ENCODE peak calls at places on chromosomes 12 and 14, in seven cellular contexts. One of them, this sample, is unnamed.

GRCh38 chr14:75301666-75302325 is 23.2 kb downstream of the FOS start:
- DNase-seq in stomach: no peak
- DNase-seq in HepG2: no peak
- DNase-seq in upper lobe of left lung: no peak
- DNase-seq in tibial nerve: peak
- DNase-seq in A549: no peak
- DNase-seq in ovary: peak
- DNase-seq in this sample: no peak

GRCh38 chr14:75831971-75832370 is 149.8 kb downstream of the TGFB3 start:
- DNase-seq in stomach: peak
- DNase-seq in HepG2: no peak
- DNase-seq in upper lobe of left lung: no peak
- DNase-seq in tibial nerve: no peak
- DNase-seq in A549: no peak
- DNase-seq in ovary: peak
- DNase-seq in this sample: no peak

GRCh38 chr14:92988786-92989755 is 66.1 kb downstream of the CHGA start:
- DNase-seq in stomach: no peak
- DNase-seq in HepG2: no peak
- DNase-seq in upper lobe of left lung: no peak
- DNase-seq in tibial nerve: no peak
- DNase-seq in A549: no peak
- DNase-seq in ovary: no peak
- DNase-seq in this sample: no peak

GRCh38 chr14:59482471-59483331 is 1.5 kb downstream of the L3HYPDH start:
- DNase-seq in stomach: no peak
- DNase-seq in HepG2: peak
- DNase-seq in upper lobe of left lung: no peak
- DNase-seq in tibial nerve: peak
- DNase-seq in A549: peak
- DNase-seq in ovary: peak
- DNase-seq in this sample: no peak

GRCh38 chr14:57266060-57266459 is 2.6 kb downstream of the EXOC5 start:
- DNase-seq in stomach: no peak
- DNase-seq in HepG2: no peak
- DNase-seq in upper lobe of left lung: no peak
- DNase-seq in tibial nerve: no peak
- DNase-seq in A549: no peak
- DNase-seq in ovary: no peak
- DNase-seq in this sample: no peak

GRCh38 chr12:41419151-41419893 is 231.2 kb downstream of the PDZRN4 start:
- DNase-seq in stomach: no peak
- DNase-seq in HepG2: no peak
- DNase-seq in upper lobe of left lung: no peak
- DNase-seq in tibial nerve: no peak
- DNase-seq in A549: no peak
- DNase-seq in ovary: no peak
- DNase-seq in this sample: no peak

GRCh38 chr12:108312885-108313203 is 26.3 kb downstream of the CMKLR1 start:
- DNase-seq in stomach: no peak
- DNase-seq in HepG2: peak
- DNase-seq in upper lobe of left lung: no peak
- DNase-seq in tibial nerve: no peak
- DNase-seq in A549: no peak
- DNase-seq in ovary: no peak
- DNase-seq in this sample: peak

GRCh38 chr12:59632408-59632807 is 36.6 kb downstream of the SLC16A7 start:
- DNase-seq in stomach: no peak
- DNase-seq in HepG2: no peak
- DNase-seq in upper lobe of left lung: no peak
- DNase-seq in tibial nerve: peak
- DNase-seq in A549: no peak
- DNase-seq in ovary: no peak
- DNase-seq in this sample: no peak

GRCh38 chr14:51862171-51862838 is 1.9 kb downstream of the GNG2 start:
- DNase-seq in stomach: no peak
- DNase-seq in HepG2: no peak
- DNase-seq in upper lobe of left lung: no peak
- DNase-seq in tibial nerve: no peak
- DNase-seq in A549: no peak
- DNase-seq in ovary: no peak
- DNase-seq in this sample: no peak

GRCh38 chr12:24595652-24596235 is 353.2 kb downstream of the BCAT1 start:
- DNase-seq in stomach: no peak
- DNase-seq in HepG2: peak
- DNase-seq in upper lobe of left lung: no peak
- DNase-seq in tibial nerve: no peak
- DNase-seq in A549: no peak
- DNase-seq in ovary: no peak
- DNase-seq in this sample: peak

GRCh38 chr12:103915306-103915705 is 14.9 kb upstream of the HSP90B1 start:
- DNase-seq in stomach: no peak
- DNase-seq in HepG2: no peak
- DNase-seq in upper lobe of left lung: no peak
- DNase-seq in tibial nerve: no peak
- DNase-seq in A549: no peak
- DNase-seq in ovary: no peak
- DNase-seq in this sample: no peak

GRCh38 chr14:33938131-33938949 is 12.5 kb downstream of the EGLN3 start:
- DNase-seq in stomach: peak
- DNase-seq in HepG2: peak
- DNase-seq in upper lobe of left lung: peak
- DNase-seq in tibial nerve: peak
- DNase-seq in A549: peak
- DNase-seq in ovary: peak
- DNase-seq in this sample: peak

DNA sequence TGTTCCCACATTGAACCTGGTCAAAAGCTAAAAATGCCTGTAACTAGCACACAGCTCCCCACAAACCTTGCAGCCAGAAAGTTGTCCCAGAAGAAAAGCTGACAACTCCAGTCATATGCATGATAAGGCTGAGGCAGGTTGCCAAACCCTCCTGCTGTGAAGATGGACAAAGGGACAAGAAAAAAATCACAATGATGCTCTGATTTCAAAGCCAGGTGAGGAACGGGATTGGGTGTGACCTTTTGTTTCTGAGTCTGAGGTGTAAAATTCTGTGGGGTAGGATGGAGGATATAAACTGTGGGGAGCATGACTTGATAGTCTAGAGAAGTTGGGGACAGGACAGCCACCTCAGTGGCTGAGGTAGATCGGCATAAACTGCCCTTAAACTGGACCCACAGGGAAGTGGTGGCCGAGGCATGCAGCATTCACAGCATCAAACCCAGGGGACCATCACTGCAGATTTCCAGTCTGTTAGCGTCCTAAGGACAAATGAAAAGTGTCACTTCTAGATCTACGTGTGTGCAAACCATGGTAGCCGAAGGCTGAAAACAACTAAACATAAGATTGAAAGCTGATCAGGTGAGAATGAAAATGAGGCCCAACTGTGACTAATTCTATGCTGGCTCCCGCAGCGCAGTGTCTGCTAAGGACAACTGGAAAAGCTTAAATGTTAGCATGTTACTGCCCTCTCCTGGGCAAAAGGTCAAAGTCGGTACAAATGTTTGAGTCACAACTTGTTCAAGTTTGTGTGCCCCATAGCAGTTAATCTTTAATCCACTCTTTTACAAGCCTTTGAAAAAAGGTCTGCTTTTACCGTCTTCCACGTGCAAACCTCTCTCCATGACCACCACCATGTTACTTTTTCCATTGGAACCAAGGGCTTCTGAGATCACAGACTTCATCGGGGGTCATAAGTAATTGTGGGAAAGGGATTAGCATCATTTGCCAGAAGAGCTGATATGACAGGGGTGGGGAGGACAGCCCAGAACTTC is 39.8 kb downstream of the GRIN2B start:
- DNase-seq in stomach: peak
- DNase-seq in HepG2: peak
- DNase-seq in upper lobe of left lung: no peak
- DNase-seq in tibial nerve: peak
- DNase-seq in A549: peak
- DNase-seq in ovary: no peak
- DNase-seq in this sample: peak
- H3K27ac ChIP-seq in stomach: no peak
- H3K27ac ChIP-seq in HepG2: no peak
- H3K27ac ChIP-seq in upper lobe of left lung: no peak
- H3K27ac ChIP-seq in tibial nerve: no peak
- H3K27ac ChIP-seq in A549: peak
- H3K27ac ChIP-seq in ovary: no peak
- H3K27ac ChIP-seq in this sample: no peak

DNA sequence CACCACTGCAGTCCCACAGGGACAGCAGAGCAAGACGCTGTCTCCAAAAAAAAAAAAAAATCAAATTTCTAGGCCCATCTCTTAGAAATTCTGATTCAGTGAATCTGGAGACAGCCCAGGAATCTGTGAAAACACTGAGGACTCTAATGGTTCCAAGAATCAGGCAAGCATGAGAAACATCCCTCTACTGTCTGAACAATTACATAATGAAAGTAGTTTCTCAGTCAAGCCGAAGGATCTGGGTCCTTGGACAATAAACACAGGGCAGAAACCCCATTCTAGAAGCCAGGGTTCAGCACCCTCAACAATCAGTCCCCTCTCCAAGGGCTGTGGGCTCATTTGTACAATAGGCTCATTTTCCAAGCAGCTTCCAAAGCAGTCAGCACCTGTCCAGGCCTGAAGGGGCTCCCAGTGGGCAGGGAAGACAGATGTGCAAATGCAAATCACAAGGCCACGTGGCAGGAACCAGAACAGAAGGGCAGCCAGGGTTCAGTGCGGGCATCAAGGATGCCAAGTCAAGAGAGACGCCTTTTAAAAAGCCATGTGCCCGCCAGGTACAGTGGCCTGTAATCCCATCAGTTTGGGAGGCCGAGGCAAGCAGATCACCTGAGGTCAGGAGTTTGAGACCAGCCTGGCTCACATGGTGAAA is 96.1 kb downstream of the KSR2 start:
- DNase-seq in stomach: no peak
- DNase-seq in HepG2: no peak
- DNase-seq in upper lobe of left lung: no peak
- DNase-seq in tibial nerve: no peak
- DNase-seq in A549: no peak
- DNase-seq in ovary: no peak
- DNase-seq in this sample: no peak
- TF ChIP-seq EP300 in stomach: no peak
- TF ChIP-seq EP300 in HepG2: no peak
- TF ChIP-seq EP300 in upper lobe of left lung: no peak
- TF ChIP-seq EP300 in tibial nerve: no peak
- TF ChIP-seq EP300 in A549: no peak
- TF ChIP-seq EP300 in ovary: no peak
- TF ChIP-seq EP300 in this sample: no peak

GRCh38 chr14:101960225-101960624 is 4.1 kb upstream of the DYNC1H1 start:
- DNase-seq in stomach: no peak
- DNase-seq in HepG2: peak
- DNase-seq in upper lobe of left lung: no peak
- DNase-seq in tibial nerve: no peak
- DNase-seq in A549: no peak
- DNase-seq in ovary: no peak
- DNase-seq in this sample: no peak

GRCh38 chr14:101962503-101962874 is 1.9 kb upstream of the DYNC1H1 start:
- DNase-seq in stomach: peak
- DNase-seq in HepG2: peak
- DNase-seq in upper lobe of left lung: no peak
- DNase-seq in tibial nerve: peak
- DNase-seq in A549: peak
- DNase-seq in ovary: peak
- DNase-seq in this sample: peak

GRCh38 chr14:101961011-101961721 is 3.2 kb upstream of the DYNC1H1 start:
- DNase-seq in stomach: peak
- DNase-seq in HepG2: peak
- DNase-seq in upper lobe of left lung: peak
- DNase-seq in tibial nerve: peak
- DNase-seq in A549: peak
- DNase-seq in ovary: peak
- DNase-seq in this sample: peak

GRCh38 chr14:101963052-101963451 is 1.3 kb upstream of the DYNC1H1 start:
- DNase-seq in stomach: no peak
- DNase-seq in HepG2: no peak
- DNase-seq in upper lobe of left lung: no peak
- DNase-seq in tibial nerve: no peak
- DNase-seq in A549: no peak
- DNase-seq in ovary: no peak
- DNase-seq in this sample: no peak

DNA sequence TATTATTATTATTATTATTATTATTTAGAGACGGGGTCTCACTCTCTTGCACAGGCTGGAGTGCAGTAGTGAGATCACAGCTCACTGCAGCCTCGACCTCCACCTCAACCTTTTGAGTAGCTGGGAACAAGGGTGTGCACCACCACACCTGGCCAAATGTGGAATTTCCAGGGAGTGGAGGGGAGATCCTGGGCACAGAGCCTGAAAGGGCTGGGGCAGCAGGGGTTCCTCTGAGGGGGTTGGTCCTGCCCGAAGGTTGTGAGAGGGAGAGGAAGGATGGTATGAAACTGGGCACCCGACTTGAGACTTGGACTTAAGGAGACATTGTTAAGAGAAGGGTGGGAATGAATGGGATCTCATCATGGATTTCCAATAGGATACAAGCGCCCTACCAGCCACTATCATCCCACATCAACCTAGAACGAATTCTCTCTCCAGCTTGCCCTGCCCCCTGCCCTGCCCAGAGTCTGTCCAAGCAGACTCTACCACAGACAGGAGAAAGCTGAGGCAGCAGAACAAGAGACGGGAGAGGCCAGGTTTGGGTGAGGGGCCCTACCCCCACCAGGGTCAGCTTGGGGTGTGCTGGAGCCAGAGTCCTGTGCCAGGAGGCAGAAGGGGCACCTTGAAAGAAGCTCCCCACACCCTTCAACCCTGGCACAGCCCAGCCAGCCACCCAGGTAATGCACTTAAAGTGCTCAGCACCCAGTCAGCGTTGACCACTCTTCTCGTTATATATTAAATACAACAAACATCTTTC is 2.4 kb upstream of the DYNC1H1 start:
- DNase-seq in stomach: no peak
- DNase-seq in HepG2: no peak
- DNase-seq in upper lobe of left lung: no peak
- DNase-seq in tibial nerve: no peak
- DNase-seq in A549: no peak
- DNase-seq in ovary: no peak
- DNase-seq in this sample: no peak
- H3K27ac ChIP-seq in stomach: peak
- H3K27ac ChIP-seq in HepG2: peak
- H3K27ac ChIP-seq in upper lobe of left lung: peak
- H3K27ac ChIP-seq in tibial nerve: no peak
- H3K27ac ChIP-seq in A549: peak
- H3K27ac ChIP-seq in ovary: no peak
- H3K27ac ChIP-seq in this sample: peak

DNA sequence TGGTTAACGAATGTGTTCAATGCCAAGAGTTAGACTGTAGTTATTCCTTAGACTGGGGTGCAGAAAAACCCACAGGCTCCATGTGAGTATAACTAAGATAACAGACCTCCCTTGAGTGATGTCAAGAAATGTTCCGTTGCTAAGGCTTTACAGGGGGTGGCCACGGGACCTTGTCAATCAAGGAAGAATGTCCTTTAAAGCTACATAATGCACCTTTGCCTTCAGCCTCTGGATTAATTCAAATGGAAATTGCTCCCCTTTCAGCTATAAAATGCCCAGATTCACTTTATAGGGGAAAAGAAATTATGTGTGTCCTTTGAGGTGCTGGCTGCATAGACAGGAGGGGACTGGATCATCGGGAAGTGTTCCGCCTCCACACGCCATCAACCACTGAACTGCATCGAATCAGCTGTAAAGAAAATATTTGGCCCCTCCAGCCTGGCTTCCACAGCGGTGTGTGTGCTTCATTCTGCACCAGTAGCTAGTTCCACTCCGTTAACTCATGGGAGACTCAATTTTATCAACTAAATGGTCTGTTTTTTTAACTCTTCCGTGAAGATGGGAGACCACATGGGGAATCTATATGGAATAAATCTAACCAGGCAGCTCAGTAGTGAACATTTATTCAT is 415.4 kb downstream of the DPF3 start:
- DNase-seq in stomach: no peak
- DNase-seq in HepG2: no peak
- DNase-seq in upper lobe of left lung: no peak
- DNase-seq in tibial nerve: no peak
- DNase-seq in A549: no peak
- DNase-seq in ovary: no peak
- DNase-seq in this sample: no peak
- TF ChIP-seq EP300 in stomach: no peak
- TF ChIP-seq EP300 in HepG2: no peak
- TF ChIP-seq EP300 in upper lobe of left lung: no peak
- TF ChIP-seq EP300 in tibial nerve: no peak
- TF ChIP-seq EP300 in A549: no peak
- TF ChIP-seq EP300 in ovary: no peak
- TF ChIP-seq EP300 in this sample: no peak